ENCODE peak calls at places on chromosomes 1 and 21, in six cellular contexts. One of them, this sample, is unnamed.
A peak's percentile ranks its signal among the peaks of the same experiment; 100 is the strongest.

GRCh38 chr1:56513095-56513494 is 66.3 kb downstream of the PLPP3 start:
- DNase-seq in ovary: no peak
- DNase-seq in stomach: no peak
- DNase-seq in A549: no peak
- DNase-seq in uterus: no peak
- DNase-seq in adrenal gland: peak; percentile 10
- DNase-seq in this sample: no peak

GRCh38 chr1:177257128-177257527 is 86.4 kb downstream of the BRINP2 start:
- DNase-seq in ovary: no peak
- DNase-seq in stomach: no peak
- DNase-seq in A549: no peak
- DNase-seq in uterus: no peak
- DNase-seq in adrenal gland: no peak
- DNase-seq in this sample: no peak

GRCh38 chr1:160116277-160117147 is 953 bp downstream of the ATP1A2 start:
- DNase-seq in ovary: no peak
- DNase-seq in stomach: no peak
- DNase-seq in A549: no peak
- DNase-seq in uterus: no peak
- DNase-seq in adrenal gland: peak; percentile 48
- DNase-seq in this sample: no peak

GRCh38 chr1:154663656-154664055 is 55.7 kb upstream of the ADAR start:
- DNase-seq in ovary: no peak
- DNase-seq in stomach: no peak
- DNase-seq in A549: peak; percentile 13
- DNase-seq in uterus: no peak
- DNase-seq in adrenal gland: no peak
- DNase-seq in this sample: no peak

GRCh38 chr1:113074237-113074636 is 1.2 kb downstream of the LRIG2 start:
- DNase-seq in ovary: no peak
- DNase-seq in stomach: no peak
- DNase-seq in A549: no peak
- DNase-seq in uterus: no peak
- DNase-seq in adrenal gland: no peak
- DNase-seq in this sample: no peak

GRCh38 chr21:32186843-32187242 is 92.0 kb downstream of the MIS18A start:
- DNase-seq in ovary: no peak
- DNase-seq in stomach: no peak
- DNase-seq in A549: no peak
- DNase-seq in uterus: no peak
- DNase-seq in adrenal gland: no peak
- DNase-seq in this sample: no peak

GRCh38 chr1:91502138-91502881 is 1.7 kb downstream of the CDC7 start:
- DNase-seq in ovary: no peak
- DNase-seq in stomach: no peak
- DNase-seq in A549: no peak
- DNase-seq in uterus: no peak
- DNase-seq in adrenal gland: no peak
- DNase-seq in this sample: no peak

GRCh38 chr1:170576980-170577379 is 45.0 kb downstream of the GORAB start:
- DNase-seq in ovary: no peak
- DNase-seq in stomach: no peak
- DNase-seq in A549: no peak
- DNase-seq in uterus: no peak
- DNase-seq in adrenal gland: no peak
- DNase-seq in this sample: no peak

GRCh38 chr1:216804107-216804506 is 80.9 kb upstream of the ESRRG start:
- DNase-seq in ovary: no peak
- DNase-seq in stomach: peak; percentile 46
- DNase-seq in A549: no peak
- DNase-seq in uterus: no peak
- DNase-seq in adrenal gland: no peak
- DNase-seq in this sample: no peak

GRCh38 chr21:43995521-43996105 is 16.5 kb upstream of the TRAPPC10 start:
- DNase-seq in ovary: no peak
- DNase-seq in stomach: no peak
- DNase-seq in A549: no peak
- DNase-seq in uterus: no peak
- DNase-seq in adrenal gland: no peak
- DNase-seq in this sample: no peak

GRCh38 chr1:193504920-193505319 is 318.5 kb upstream of the B3GALT2 start:
- DNase-seq in ovary: no peak
- DNase-seq in stomach: no peak
- DNase-seq in A549: no peak
- DNase-seq in uterus: no peak
- DNase-seq in adrenal gland: no peak
- DNase-seq in this sample: no peak

GRCh38 chr1:211591980-211592493 is 13.1 kb upstream of the SLC30A1 start:
- DNase-seq in ovary: no peak
- DNase-seq in stomach: no peak
- DNase-seq in A549: peak; percentile 28
- DNase-seq in uterus: no peak
- DNase-seq in adrenal gland: no peak
- DNase-seq in this sample: no peak

GRCh38 chr1:210709694-210710093 is 381.0 kb downstream of the HHAT start:
- DNase-seq in ovary: no peak
- DNase-seq in stomach: no peak
- DNase-seq in A549: no peak
- DNase-seq in uterus: no peak
- DNase-seq in adrenal gland: no peak
- DNase-seq in this sample: no peak

GRCh38 chr1:2529776-2530500 is at the start of gene HES5:
- DNase-seq in ovary: no peak
- DNase-seq in stomach: peak; percentile 51
- DNase-seq in A549: no peak
- DNase-seq in uterus: no peak
- DNase-seq in adrenal gland: no peak
- DNase-seq in this sample: no peak

GRCh38 chr21:20661221-20661620 is 337.0 kb upstream of the NCAM2 start:
- DNase-seq in ovary: no peak
- DNase-seq in stomach: no peak
- DNase-seq in A549: no peak
- DNase-seq in uterus: no peak
- DNase-seq in adrenal gland: no peak
- DNase-seq in this sample: no peak

GRCh38 chr1:219478811-219479210 is 134.1 kb downstream of the ZC3H11B start:
- DNase-seq in ovary: no peak
- DNase-seq in stomach: no peak
- DNase-seq in A549: no peak
- DNase-seq in uterus: no peak
- DNase-seq in adrenal gland: no peak
- DNase-seq in this sample: no peak

GRCh38 chr1:62386351-62387121 is 50.3 kb upstream of the USP1 start:
- DNase-seq in ovary: no peak
- DNase-seq in stomach: no peak
- DNase-seq in A549: no peak
- DNase-seq in uterus: no peak
- DNase-seq in adrenal gland: no peak
- DNase-seq in this sample: no peak

GRCh38 chr1:229627003-229627402 is 956 bp downstream of the URB2 start:
- DNase-seq in ovary: no peak
- DNase-seq in stomach: no peak
- DNase-seq in A549: no peak
- DNase-seq in uterus: no peak
- DNase-seq in adrenal gland: no peak
- DNase-seq in this sample: no peak

GRCh38 chr1:147598631-147599361 is 57.5 kb downstream of the BCL9 start:
- DNase-seq in ovary: peak; percentile 19
- DNase-seq in stomach: peak; percentile 29
- DNase-seq in A549: peak; percentile 8
- DNase-seq in uterus: peak; percentile 21
- DNase-seq in adrenal gland: no peak
- DNase-seq in this sample: peak; percentile 38

GRCh38 chr1:197103295-197103694 is 36.2 kb upstream of the F13B start:
- DNase-seq in ovary: no peak
- DNase-seq in stomach: no peak
- DNase-seq in A549: no peak
- DNase-seq in uterus: no peak
- DNase-seq in adrenal gland: no peak
- DNase-seq in this sample: no peak

GRCh38 chr1:107599220-107599619 is 365.8 kb downstream of the VAV3 start:
- DNase-seq in ovary: no peak
- DNase-seq in stomach: no peak
- DNase-seq in A549: no peak
- DNase-seq in uterus: no peak
- DNase-seq in adrenal gland: no peak
- DNase-seq in this sample: no peak

GRCh38 chr1:116151739-116152576 is 40.8 kb downstream of the MAB21L3 start:
- DNase-seq in ovary: peak; percentile 61
- DNase-seq in stomach: peak; percentile 82
- DNase-seq in A549: peak; percentile 77
- DNase-seq in uterus: peak; percentile 73
- DNase-seq in adrenal gland: peak; percentile 76
- DNase-seq in this sample: no peak

GRCh38 chr1:86318431-86318830 is 77.7 kb downstream of the ODF2L start:
- DNase-seq in ovary: no peak
- DNase-seq in stomach: no peak
- DNase-seq in A549: no peak
- DNase-seq in uterus: no peak
- DNase-seq in adrenal gland: no peak
- DNase-seq in this sample: no peak

GRCh38 chr1:8408151-8408839 is 90.4 kb downstream of the SLC45A1 start:
- DNase-seq in ovary: peak; percentile 86
- DNase-seq in stomach: peak; percentile 85
- DNase-seq in A549: no peak
- DNase-seq in uterus: peak; percentile 76
- DNase-seq in adrenal gland: peak; percentile 92
- DNase-seq in this sample: peak; percentile 77
- TF ChIP-seq POLR2A in ovary: no peak
- TF ChIP-seq POLR2A in stomach: no peak
- TF ChIP-seq POLR2A in A549: no peak
- TF ChIP-seq POLR2A in uterus: no peak
- TF ChIP-seq POLR2A in adrenal gland: peak; percentile 42
- TF ChIP-seq POLR2A in this sample: no peak

GRCh38 chr1:248823517-248824001 is 2.2 kb downstream of the SH3BP5L start:
- DNase-seq in ovary: no peak
- DNase-seq in stomach: no peak
- DNase-seq in A549: no peak
- DNase-seq in uterus: no peak
- DNase-seq in adrenal gland: no peak
- DNase-seq in this sample: peak; percentile 56
- H3K4me3 ChIP-seq in ovary: no peak overlapping the region
- H3K4me3 ChIP-seq in stomach: no peak overlapping the region
- H3K4me3 ChIP-seq in A549: no peak overlapping the region
- H3K4me3 ChIP-seq in uterus: no peak overlapping the region
- H3K4me3 ChIP-seq in adrenal gland: no peak overlapping the region
- H3K4me3 ChIP-seq in this sample: no peak overlapping the region

GRCh38 chr1:145922266-145922665 is 3.7 kb upstream of the PEX11B start:
- DNase-seq in ovary: no peak
- DNase-seq in stomach: no peak
- DNase-seq in A549: no peak
- DNase-seq in uterus: no peak
- DNase-seq in adrenal gland: no peak
- DNase-seq in this sample: no peak
- TF ChIP-seq POLR2A in ovary: no peak
- TF ChIP-seq POLR2A in stomach: no peak
- TF ChIP-seq POLR2A in A549: no peak
- TF ChIP-seq POLR2A in uterus: no peak
- TF ChIP-seq POLR2A in adrenal gland: no peak
- TF ChIP-seq POLR2A in this sample: no peak

DNA sequence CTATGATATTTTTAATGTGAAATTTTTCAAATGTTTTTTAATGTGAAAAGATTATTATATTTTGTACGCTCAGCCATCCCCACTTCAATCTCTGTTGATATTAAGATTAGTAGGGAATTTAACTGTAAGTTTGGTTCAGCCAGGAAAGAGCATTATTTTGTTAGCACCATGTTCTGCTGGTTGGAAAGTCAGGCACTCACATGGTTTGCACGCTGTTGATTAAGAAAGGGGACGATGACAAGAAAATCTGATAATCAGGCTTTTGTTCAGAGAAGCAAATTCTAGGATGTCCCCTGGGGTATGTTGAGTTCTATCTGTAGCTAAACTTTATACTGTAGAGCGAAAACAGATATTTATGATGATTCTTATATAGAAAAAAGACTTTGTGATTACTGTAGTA is 115.1 kb downstream of the OSBPL9 start:
- DNase-seq in ovary: no peak
- DNase-seq in stomach: no peak
- DNase-seq in A549: no peak
- DNase-seq in uterus: no peak
- DNase-seq in adrenal gland: no peak
- DNase-seq in this sample: no peak
- H3K4me3 ChIP-seq in ovary: no peak overlapping the region
- H3K4me3 ChIP-seq in stomach: no peak overlapping the region
- H3K4me3 ChIP-seq in A549: no peak overlapping the region
- H3K4me3 ChIP-seq in uterus: no peak overlapping the region
- H3K4me3 ChIP-seq in adrenal gland: no peak overlapping the region
- H3K4me3 ChIP-seq in this sample: no peak overlapping the region

GRCh38 chr1:244837597-244838258 is 2.3 kb downstream of the COX20 start:
- DNase-seq in ovary: no peak
- DNase-seq in stomach: no peak
- DNase-seq in A549: no peak
- DNase-seq in uterus: no peak
- DNase-seq in adrenal gland: no peak
- DNase-seq in this sample: no peak

GRCh38 chr1:244835276-244836134 is at the start of gene COX20:
- DNase-seq in ovary: peak; percentile 89
- DNase-seq in stomach: peak; percentile 90
- DNase-seq in A549: peak; percentile 66
- DNase-seq in uterus: peak; percentile 91
- DNase-seq in adrenal gland: peak; percentile 91
- DNase-seq in this sample: peak; percentile 87

GRCh38 chr1:244836598-244836997 is 1.1 kb downstream of the COX20 start:
- DNase-seq in ovary: no peak
- DNase-seq in stomach: no peak
- DNase-seq in A549: no peak
- DNase-seq in uterus: no peak
- DNase-seq in adrenal gland: no peak
- DNase-seq in this sample: no peak

GRCh38 chr1:244834596-244835275 is 722 bp upstream of the COX20 start:
- DNase-seq in ovary: peak; percentile 85
- DNase-seq in stomach: peak; percentile 82
- DNase-seq in A549: peak; percentile 71
- DNase-seq in uterus: no peak
- DNase-seq in adrenal gland: peak; percentile 84
- DNase-seq in this sample: peak; percentile 87

DNA sequence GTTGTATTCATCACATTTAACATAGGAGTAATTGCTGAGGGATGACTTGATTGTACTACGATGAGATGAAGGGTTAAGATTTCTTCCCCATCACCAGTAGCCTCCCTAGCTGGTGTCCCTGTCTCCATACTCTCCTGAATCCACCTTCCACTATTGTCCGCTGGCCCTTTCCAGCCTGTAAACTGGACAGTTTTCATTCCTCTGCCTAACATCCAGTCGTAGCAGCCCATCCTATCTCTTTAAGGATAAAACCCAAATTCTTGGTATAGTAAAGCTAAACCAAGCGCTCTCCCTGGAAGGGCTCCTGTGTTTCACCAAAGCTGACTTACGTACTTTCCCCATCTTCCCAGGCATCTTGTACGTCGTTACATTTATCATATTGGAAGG is 670 bp downstream of the COX20 start:
- DNase-seq in ovary: peak; percentile 29
- DNase-seq in stomach: no peak
- DNase-seq in A549: peak; percentile 52
- DNase-seq in uterus: no peak
- DNase-seq in adrenal gland: peak; percentile 21
- DNase-seq in this sample: no peak
- TF ChIP-seq POLR2A in ovary: no peak
- TF ChIP-seq POLR2A in stomach: no peak
- TF ChIP-seq POLR2A in A549: no peak
- TF ChIP-seq POLR2A in uterus: no peak
- TF ChIP-seq POLR2A in adrenal gland: peak; percentile 22
- TF ChIP-seq POLR2A in this sample: no peak

GRCh38 chr1:185694081-185694480 is 40.1 kb upstream of the HMCN1 start:
- DNase-seq in ovary: no peak
- DNase-seq in stomach: no peak
- DNase-seq in A549: no peak
- DNase-seq in uterus: no peak
- DNase-seq in adrenal gland: peak; percentile 13
- DNase-seq in this sample: no peak
- H3K4me3 ChIP-seq in ovary: no peak overlapping the region
- H3K4me3 ChIP-seq in stomach: peak overlapping the region; percentile 3
- H3K4me3 ChIP-seq in A549: no peak overlapping the region
- H3K4me3 ChIP-seq in uterus: no peak overlapping the region
- H3K4me3 ChIP-seq in adrenal gland: peak overlapping the region; percentile 10
- H3K4me3 ChIP-seq in this sample: no peak overlapping the region